ENCODE peak calls at places on chromosomes 4 and X, in six cellular contexts. O is erythroblast, B is lower leg skin, L is OCI-LY7, K is NCI-H1105, W is pons. X is an unnamed sample.

GRCh38 chr4:140150886-140151699 is 2.9 kb downstream of the MAML3 start:
- DNase-seq in B (peak), W (peak), K (peak), L (peak), O (peak), X (peak)

GRCh38 chr4:140296335-140296753 is 77.1 kb upstream of the SCOC start:
- DNase-seq in B (peak), O (no peak), W (peak), L (no peak), K (no peak), X (peak)

GRCh38 chrX:81120270-81120935 is 81.3 kb downstream of the HMGN5 start:
- DNase-seq in W (peak), B (no peak), K (no peak), L (peak), O (peak), X (no peak)

GRCh38 chr4:110904435-110905050 is 281.7 kb upstream of the PITX2 start:
- DNase-seq in B (no peak), W (no peak), K (no peak), L (no peak), O (no peak), X (no peak)

GRCh38 chr4:137363496-137363895 is 168.8 kb downstream of the PCDH18 start:
- DNase-seq in B (no peak), O (no peak), K (no peak), W (no peak), L (no peak), X (no peak)

GRCh38 chrX:45762699-45763647 is 562.3 kb upstream of the DIPK2B start:
- DNase-seq in B (no peak), W (no peak), O (no peak), K (no peak), L (no peak), X (no peak)

GRCh38 chrX:107714196-107714811 is 61.3 kb downstream of the TSC22D3 start:
- DNase-seq in K (no peak), L (no peak), W (no peak), B (peak), O (peak), X (no peak)

GRCh38 chrX:74578137-74578536 is 36.3 kb downstream of the RLIM start:
- DNase-seq in K (no peak), B (no peak), O (no peak), W (no peak), L (no peak), X (no peak)

GRCh38 chr4:84239278-84239845 is 259.7 kb downstream of the NKX6-1 start:
- DNase-seq in O (no peak), K (no peak), W (no peak), B (no peak), L (no peak), X (no peak)

GRCh38 chr4:147312376-147313046 is 168.4 kb upstream of the EDNRA start:
- DNase-seq in W (no peak), K (no peak), B (no peak), L (no peak), O (no peak), X (no peak)

GRCh38 chr4:112704991-112705845 is 68.3 kb downstream of the LARP7 start:
- DNase-seq in O (peak), B (peak), L (no peak), K (no peak), W (peak), X (no peak)

GRCh38 chr4:168484626-168485025 is 4.3 kb upstream of the DDX60L start:
- DNase-seq in O (no peak), W (no peak), B (no peak), L (no peak), K (no peak), X (no peak)

GRCh38 chr4:177441061-177441802 is 1.0 kb downstream of the AGA start:
- DNase-seq in K (no peak), O (peak), L (peak), B (no peak), W (peak), X (no peak)

GRCh38 chr4:55125087-55125721 is at the start of gene KDR:
- DNase-seq in W (no peak), B (peak), K (peak), L (no peak), O (no peak), X (no peak)

GRCh38 chr4:88522702-88523324 is 763 bp downstream of the PYURF start:
- DNase-seq in O (peak), W (peak), L (peak), K (no peak), B (peak), X (no peak)

GRCh38 chr4:182238355-182238931 is 4.8 kb upstream of the TENM3 start:
- DNase-seq in O (no peak), W (no peak), K (no peak), L (no peak), B (no peak), X (no peak)

GRCh38 chr4:77432702-77433101 is 172.9 kb upstream of the CXCL13 start:
- DNase-seq in W (no peak), B (no peak), L (peak), O (no peak), K (no peak), X (no peak)